ENCODE peak calls at places on chromosomes 5 and 9, in nine cellular contexts. One of them, this sample, is unnamed.

GRCh38 chr9:89635816-89636215 is 31.0 kb downstream of the GADD45G start:
- DNase-seq in astrocyte: peak; percentile 74
- DNase-seq in HT-29: no peak
- DNase-seq in nucleus accumbens: no peak
- DNase-seq in left lung: no peak
- DNase-seq in activated effector memory CD4-positive, alpha-beta T cell treated with anti-CD3 and anti-CD28 coated beads, Interleukin-2, amount 50 U/mL, for 16 hours: no peak
- DNase-seq in Panc1: no peak
- DNase-seq in GM23248: no peak
- DNase-seq in stimulated activated CD4-positive, alpha-beta T cell treated with anti-CD3 and anti-CD28 coated beads, Interleukin-2, amount 100 ng/mL, for 48 hours: no peak
- DNase-seq in this sample: no peak

GRCh38 chr5:96509313-96509712 is 76.3 kb upstream of the PCSK1 start:
- DNase-seq in astrocyte: peak; percentile 41
- DNase-seq in HT-29: no peak
- DNase-seq in nucleus accumbens: no peak
- DNase-seq in left lung: no peak
- DNase-seq in activated effector memory CD4-positive, alpha-beta T cell treated with anti-CD3 and anti-CD28 coated beads, Interleukin-2, amount 50 U/mL, for 16 hours: no peak
- DNase-seq in Panc1: no peak
- DNase-seq in GM23248: peak; percentile 35
- DNase-seq in stimulated activated CD4-positive, alpha-beta T cell treated with anti-CD3 and anti-CD28 coated beads, Interleukin-2, amount 100 ng/mL, for 48 hours: no peak
- DNase-seq in this sample: no peak

GRCh38 chr5:82167372-82167771 is 110.8 kb downstream of the RPS23 start:
- DNase-seq in astrocyte: no peak
- DNase-seq in HT-29: no peak
- DNase-seq in nucleus accumbens: no peak
- DNase-seq in left lung: no peak
- DNase-seq in activated effector memory CD4-positive, alpha-beta T cell treated with anti-CD3 and anti-CD28 coated beads, Interleukin-2, amount 50 U/mL, for 16 hours: no peak
- DNase-seq in Panc1: no peak
- DNase-seq in GM23248: no peak
- DNase-seq in stimulated activated CD4-positive, alpha-beta T cell treated with anti-CD3 and anti-CD28 coated beads, Interleukin-2, amount 100 ng/mL, for 48 hours: no peak
- DNase-seq in this sample: no peak

GRCh38 chr5:81417052-81417451 is 23.1 kb upstream of the ACOT12 start:
- DNase-seq in astrocyte: peak; percentile 64
- DNase-seq in HT-29: no peak
- DNase-seq in nucleus accumbens: no peak
- DNase-seq in left lung: no peak
- DNase-seq in activated effector memory CD4-positive, alpha-beta T cell treated with anti-CD3 and anti-CD28 coated beads, Interleukin-2, amount 50 U/mL, for 16 hours: no peak
- DNase-seq in Panc1: no peak
- DNase-seq in GM23248: peak; percentile 26
- DNase-seq in stimulated activated CD4-positive, alpha-beta T cell treated with anti-CD3 and anti-CD28 coated beads, Interleukin-2, amount 100 ng/mL, for 48 hours: no peak
- DNase-seq in this sample: no peak

GRCh38 chr9:91905958-91906585 is 44.0 kb downstream of the ROR2 start:
- DNase-seq in astrocyte: no peak
- DNase-seq in HT-29: no peak
- DNase-seq in nucleus accumbens: no peak
- DNase-seq in left lung: peak; percentile 73
- DNase-seq in activated effector memory CD4-positive, alpha-beta T cell treated with anti-CD3 and anti-CD28 coated beads, Interleukin-2, amount 50 U/mL, for 16 hours: peak; percentile 71
- DNase-seq in Panc1: no peak
- DNase-seq in GM23248: no peak
- DNase-seq in stimulated activated CD4-positive, alpha-beta T cell treated with anti-CD3 and anti-CD28 coated beads, Interleukin-2, amount 100 ng/mL, for 48 hours: peak; percentile 4
- DNase-seq in this sample: peak; percentile 79

GRCh38 chr9:15136646-15137045 is 170.4 kb downstream of the TTC39B start:
- DNase-seq in astrocyte: no peak
- DNase-seq in HT-29: no peak
- DNase-seq in nucleus accumbens: no peak
- DNase-seq in left lung: no peak
- DNase-seq in activated effector memory CD4-positive, alpha-beta T cell treated with anti-CD3 and anti-CD28 coated beads, Interleukin-2, amount 50 U/mL, for 16 hours: no peak
- DNase-seq in Panc1: no peak
- DNase-seq in GM23248: peak; percentile 9
- DNase-seq in stimulated activated CD4-positive, alpha-beta T cell treated with anti-CD3 and anti-CD28 coated beads, Interleukin-2, amount 100 ng/mL, for 48 hours: no peak
- DNase-seq in this sample: no peak

GRCh38 chr5:179254638-179255271 is 90.5 kb downstream of the ADAMTS2 start:
- DNase-seq in astrocyte: no peak
- DNase-seq in HT-29: no peak
- DNase-seq in nucleus accumbens: no peak
- DNase-seq in left lung: no peak
- DNase-seq in activated effector memory CD4-positive, alpha-beta T cell treated with anti-CD3 and anti-CD28 coated beads, Interleukin-2, amount 50 U/mL, for 16 hours: peak; percentile 17
- DNase-seq in Panc1: no peak
- DNase-seq in GM23248: no peak
- DNase-seq in stimulated activated CD4-positive, alpha-beta T cell treated with anti-CD3 and anti-CD28 coated beads, Interleukin-2, amount 100 ng/mL, for 48 hours: no peak
- DNase-seq in this sample: no peak

GRCh38 chr5:147168578-147169327 is 66.1 kb upstream of the STK32A start:
- DNase-seq in astrocyte: peak; percentile 70
- DNase-seq in HT-29: peak; percentile 18
- DNase-seq in nucleus accumbens: no peak
- DNase-seq in left lung: no peak
- DNase-seq in activated effector memory CD4-positive, alpha-beta T cell treated with anti-CD3 and anti-CD28 coated beads, Interleukin-2, amount 50 U/mL, for 16 hours: no peak
- DNase-seq in Panc1: no peak
- DNase-seq in GM23248: peak; percentile 71
- DNase-seq in stimulated activated CD4-positive, alpha-beta T cell treated with anti-CD3 and anti-CD28 coated beads, Interleukin-2, amount 100 ng/mL, for 48 hours: no peak
- DNase-seq in this sample: no peak

GRCh38 chr5:6728795-6729183 is 15.6 kb downstream of the TENT4A start:
- DNase-seq in astrocyte: no peak
- DNase-seq in HT-29: no peak
- DNase-seq in nucleus accumbens: no peak
- DNase-seq in left lung: no peak
- DNase-seq in activated effector memory CD4-positive, alpha-beta T cell treated with anti-CD3 and anti-CD28 coated beads, Interleukin-2, amount 50 U/mL, for 16 hours: no peak
- DNase-seq in Panc1: no peak
- DNase-seq in GM23248: no peak
- DNase-seq in stimulated activated CD4-positive, alpha-beta T cell treated with anti-CD3 and anti-CD28 coated beads, Interleukin-2, amount 100 ng/mL, for 48 hours: no peak
- DNase-seq in this sample: no peak

GRCh38 chr5:74201334-74202081 is 439.0 kb downstream of the ENC1 start:
- DNase-seq in astrocyte: peak; percentile 76
- DNase-seq in HT-29: peak; percentile 94
- DNase-seq in nucleus accumbens: no peak
- DNase-seq in left lung: no peak
- DNase-seq in activated effector memory CD4-positive, alpha-beta T cell treated with anti-CD3 and anti-CD28 coated beads, Interleukin-2, amount 50 U/mL, for 16 hours: no peak
- DNase-seq in Panc1: peak; percentile 33
- DNase-seq in GM23248: peak; percentile 59
- DNase-seq in stimulated activated CD4-positive, alpha-beta T cell treated with anti-CD3 and anti-CD28 coated beads, Interleukin-2, amount 100 ng/mL, for 48 hours: no peak
- DNase-seq in this sample: no peak

GRCh38 chr9:114723926-114724325 is 41.9 kb upstream of the TEX48 start:
- DNase-seq in astrocyte: peak; percentile 76
- DNase-seq in HT-29: no peak
- DNase-seq in nucleus accumbens: no peak
- DNase-seq in left lung: no peak
- DNase-seq in activated effector memory CD4-positive, alpha-beta T cell treated with anti-CD3 and anti-CD28 coated beads, Interleukin-2, amount 50 U/mL, for 16 hours: no peak
- DNase-seq in Panc1: no peak
- DNase-seq in GM23248: peak; percentile 65
- DNase-seq in stimulated activated CD4-positive, alpha-beta T cell treated with anti-CD3 and anti-CD28 coated beads, Interleukin-2, amount 100 ng/mL, for 48 hours: no peak
- DNase-seq in this sample: no peak

GRCh38 chr9:128669786-128670185 is 13.1 kb upstream of the DYNC2I2 start:
- DNase-seq in astrocyte: no peak
- DNase-seq in HT-29: no peak
- DNase-seq in nucleus accumbens: no peak
- DNase-seq in left lung: no peak
- DNase-seq in activated effector memory CD4-positive, alpha-beta T cell treated with anti-CD3 and anti-CD28 coated beads, Interleukin-2, amount 50 U/mL, for 16 hours: no peak
- DNase-seq in Panc1: no peak
- DNase-seq in GM23248: no peak
- DNase-seq in stimulated activated CD4-positive, alpha-beta T cell treated with anti-CD3 and anti-CD28 coated beads, Interleukin-2, amount 100 ng/mL, for 48 hours: no peak
- DNase-seq in this sample: no peak